ENCODE peak calls at places on chromosomes 4 and X, in nine cellular contexts. U is GM12878, M is transverse colon, V is vagina, A is stomach, Q is HCT116, I is ovary, E is upper lobe of left lung, H is IMR-90. Y is an unnamed sample. For H3K27me3, the result is how much of the 10 kb centered on the place peaks cover.

GRCh38 chr4:2250003-2250763 is 8.3 kb upstream of the HAUS3 start:
- DNase-seq in U (no peak), M (no peak), V (no peak), A (peak), Q (no peak), I (peak), E (no peak), H (no peak), Y (no peak)

GRCh38 chrX:118353081-118353850 is 7.4 kb downstream of the WDR44 start:
- DNase-seq in U (no peak), M (no peak), V (no peak), A (no peak), Q (no peak), I (no peak), E (no peak), H (no peak), Y (no peak)

GRCh38 chr4:101201421-101201820 is 145.9 kb downstream of the PPP3CA start:
- DNase-seq in U (no peak), M (no peak), V (no peak), A (no peak), Q (no peak), I (no peak), E (no peak), H (no peak), Y (no peak)

GRCh38 chrX:37701588-37701987 is 16.0 kb downstream of the XK start:
- DNase-seq in U (no peak), M (no peak), V (no peak), A (no peak), Q (no peak), I (no peak), E (no peak), H (no peak), Y (no peak)

GRCh38 chrX:65697915-65698796 is 30.7 kb downstream of the MSN start:
- DNase-seq in U (peak), M (peak), V (no peak), A (peak), Q (no peak), I (no peak), E (peak), H (no peak), Y (peak)

GRCh38 chr4:168856312-168856711 is 153.7 kb downstream of the CBR4 start:
- DNase-seq in U (no peak), M (no peak), V (no peak), A (no peak), Q (no peak), I (no peak), E (no peak), H (peak), Y (no peak)

GRCh38 chr4:148795156-148795864 is 353.1 kb upstream of the NR3C2 start:
- DNase-seq in U (no peak), M (no peak), V (no peak), A (peak), Q (no peak), I (no peak), E (peak), H (peak), Y (peak)

GRCh38 chr4:16377887-16378286 is 151.6 kb upstream of the TAPT1 start:
- DNase-seq in U (no peak), M (no peak), V (no peak), A (no peak), Q (no peak), I (no peak), E (no peak), H (no peak), Y (no peak)

GRCh38 chr4:55866973-55867574 is 13.6 kb downstream of the EXOC1 start:
- DNase-seq in U (peak), M (no peak), V (no peak), A (no peak), Q (peak), I (no peak), E (peak), H (peak), Y (peak)

GRCh38 chr4:69092190-69092589 is 4.1 kb upstream of the UGT2B7 start:
- DNase-seq in U (no peak), M (no peak), V (no peak), A (no peak), Q (no peak), I (no peak), E (no peak), H (peak), Y (no peak)

GRCh38 chr4:101128473-101128872 is 218.9 kb downstream of the PPP3CA start:
- DNase-seq in U (no peak), M (peak), V (no peak), A (no peak), Q (no peak), I (no peak), E (peak), H (no peak), Y (no peak)

GRCh38 chrX:118520858-118521206 is 25.2 kb downstream of the DOCK11 start:
- DNase-seq in U (no peak), M (no peak), V (no peak), A (no peak), Q (no peak), I (no peak), E (no peak), H (no peak), Y (no peak)

GRCh38 chrX:85611926-85612325 is 232.5 kb upstream of the POF1B start:
- DNase-seq in U (no peak), M (no peak), V (no peak), A (no peak), Q (no peak), I (no peak), E (no peak), H (peak), Y (no peak)

GRCh38 chrX:45758738-45759397 is 558.2 kb upstream of the DIPK2B start:
- DNase-seq in U (peak), M (no peak), V (no peak), A (no peak), Q (no peak), I (no peak), E (no peak), H (peak), Y (no peak)

GRCh38 chr4:89129080-89129640 is 17.8 kb downstream of the TIGD2 start:
- DNase-seq in U (no peak), M (no peak), V (no peak), A (no peak), Q (no peak), I (no peak), E (no peak), H (peak), Y (no peak)

GRCh38 chr4:119744580-119744979 is 116.0 kb upstream of the PDE5A start:
- DNase-seq in U (no peak), M (no peak), V (no peak), A (no peak), Q (no peak), I (no peak), E (no peak), H (no peak), Y (no peak)

GRCh38 chr4:169437299-169438047 is 166.7 kb upstream of the SH3RF1 start:
- DNase-seq in U (peak), M (no peak), V (no peak), A (no peak), Q (no peak), I (no peak), E (no peak), H (no peak), Y (no peak)

GRCh38 chr4:38202223-38202622 is 242.0 kb downstream of the PTTG2 start:
- DNase-seq in U (no peak), M (peak), V (no peak), A (no peak), Q (no peak), I (no peak), E (no peak), H (no peak), Y (no peak)

DNA sequence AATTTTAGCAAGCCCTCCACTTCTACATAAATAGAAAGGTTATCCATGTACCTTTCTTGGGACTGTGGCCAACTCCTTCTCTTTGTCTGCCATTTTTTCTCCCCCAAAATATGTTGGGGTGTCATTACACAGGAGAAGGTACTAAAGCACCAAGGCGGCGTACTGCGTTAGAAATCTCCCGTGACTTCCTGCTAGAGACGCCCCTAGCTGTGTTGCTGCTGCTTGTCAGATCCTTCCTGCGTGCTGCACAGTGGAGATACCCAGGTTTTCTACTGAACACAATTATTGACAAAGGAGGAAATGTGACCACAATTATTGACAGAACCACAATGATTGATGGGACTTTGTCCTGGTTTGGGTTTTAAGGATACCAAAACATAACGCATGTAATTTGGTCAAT is 97.7 kb downstream of the EFHC2 start:
- DNase-seq in U (no peak), M (no peak), V (no peak), A (no peak), Q (no peak), I (no peak), E (no peak), H (no peak), Y (no peak)
- H3K27me3 ChIP-seq in U (under half), M (under half), V (under half), A (under half), Q (under half), I (under half), E (under half), H (under half), Y (under half)

GRCh38 chr4:108139089-108139488 is 29.6 kb downstream of the LEF1 start:
- DNase-seq in U (no peak), M (no peak), V (no peak), A (no peak), Q (no peak), I (no peak), E (no peak), H (no peak), Y (no peak)
- H3K27ac ChIP-seq in U (no peak), M (no peak), V (no peak), A (no peak), Q (no peak), I (no peak), E (no peak), H (no peak), Y (no peak)

GRCh38 chrX:78140206-78140605 is 756 bp upstream of the TAF9B start:
- DNase-seq in U (no peak), M (no peak), V (no peak), A (no peak), Q (no peak), I (no peak), E (no peak), H (no peak), Y (no peak)

GRCh38 chrX:78133561-78133960 is 5.9 kb downstream of the TAF9B start:
- DNase-seq in U (no peak), M (no peak), V (no peak), A (no peak), Q (no peak), I (no peak), E (no peak), H (no peak), Y (no peak)

DNA sequence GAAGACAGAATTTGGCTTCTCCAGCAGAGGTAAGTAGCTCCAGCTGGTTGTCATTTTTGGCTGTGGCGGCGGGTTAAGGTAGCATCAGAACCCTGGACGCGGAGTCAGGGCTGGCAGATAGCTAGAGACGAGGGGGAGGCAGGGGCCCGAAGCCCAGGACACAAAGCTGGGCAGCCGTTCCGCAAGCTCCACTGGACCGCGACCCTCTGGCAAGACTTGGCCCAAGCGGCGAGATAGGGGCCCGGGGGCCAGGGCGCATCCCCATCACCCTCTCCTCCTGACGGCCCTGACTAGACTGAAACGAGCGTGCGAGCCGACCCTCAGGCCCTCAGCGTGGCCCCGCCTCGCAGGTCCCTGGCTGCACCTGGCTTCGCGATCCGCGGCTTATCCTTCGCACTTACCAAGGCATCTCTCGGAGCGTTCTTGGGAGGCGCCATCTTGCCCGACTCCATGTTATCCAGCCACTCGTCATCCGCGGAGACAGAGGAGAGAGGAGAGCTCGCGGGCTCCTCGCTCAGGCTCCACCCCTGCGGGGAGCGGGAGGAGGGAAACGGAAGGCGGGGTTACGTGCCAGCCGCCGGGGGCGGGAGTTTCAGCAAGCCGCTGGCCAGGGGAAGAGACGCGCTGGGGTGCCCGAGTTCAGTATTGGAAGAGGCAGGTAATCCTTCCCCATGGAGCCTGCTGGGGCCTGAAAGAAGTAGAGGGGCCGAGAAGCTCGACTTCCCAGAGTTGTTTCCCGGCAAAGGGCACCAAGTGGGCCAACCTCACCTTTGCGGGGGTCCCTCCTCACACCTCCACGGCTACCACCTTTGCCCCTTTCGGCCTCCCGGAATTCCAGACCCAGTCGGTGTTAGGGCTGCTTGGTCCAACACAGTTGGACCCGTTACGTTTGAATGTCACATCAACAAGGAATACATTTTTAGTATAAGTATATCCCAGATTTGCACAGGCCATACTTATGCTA is at the start of gene TAF9B:
- DNase-seq in U (peak), M (peak), V (peak), A (peak), Q (peak), I (peak), E (peak), H (peak), Y (peak)
- TF ChIP-seq POLR2A in U (peak), M (peak), V (no peak), A (no peak), Q (no peak), I (peak), E (peak), H (no peak), Y (peak)

GRCh38 chrX:107508925-107509324 is 59.5 kb downstream of the FRMPD3 start:
- DNase-seq in U (no peak), M (no peak), V (no peak), A (no peak), Q (no peak), I (no peak), E (no peak), H (no peak), Y (no peak)
- H3K27me3 ChIP-seq in U (under half), M (under half), V (under half), A (under half), Q (under half), I (under half), E (under half), H (half or more), Y (under half)

GRCh38 chr4:94412019-94413017 is 39.4 kb upstream of the PDLIM5 start:
- DNase-seq in U (no peak), M (no peak), V (no peak), A (no peak), Q (peak), I (no peak), E (no peak), H (peak), Y (no peak)

GRCh38 chr4:94413085-94413685 is 38.6 kb upstream of the PDLIM5 start:
- DNase-seq in U (no peak), M (no peak), V (no peak), A (no peak), Q (no peak), I (no peak), E (no peak), H (peak), Y (no peak)

GRCh38 chr4:94409947-94410346 is 41.8 kb upstream of the PDLIM5 start:
- DNase-seq in U (no peak), M (no peak), V (no peak), A (no peak), Q (no peak), I (no peak), E (no peak), H (no peak), Y (no peak)

GRCh38 chr4:94410678-94411206 is 41.0 kb upstream of the PDLIM5 start:
- DNase-seq in U (no peak), M (peak), V (no peak), A (no peak), Q (no peak), I (peak), E (peak), H (no peak), Y (peak)

GRCh38 chr4:94411296-94411695 is 40.4 kb upstream of the PDLIM5 start:
- DNase-seq in U (no peak), M (no peak), V (no peak), A (no peak), Q (no peak), I (no peak), E (no peak), H (no peak), Y (no peak)
- H3K27ac ChIP-seq in U (no peak), M (peak), V (no peak), A (no peak), Q (peak), I (no peak), E (no peak), H (no peak), Y (peak)

DNA sequence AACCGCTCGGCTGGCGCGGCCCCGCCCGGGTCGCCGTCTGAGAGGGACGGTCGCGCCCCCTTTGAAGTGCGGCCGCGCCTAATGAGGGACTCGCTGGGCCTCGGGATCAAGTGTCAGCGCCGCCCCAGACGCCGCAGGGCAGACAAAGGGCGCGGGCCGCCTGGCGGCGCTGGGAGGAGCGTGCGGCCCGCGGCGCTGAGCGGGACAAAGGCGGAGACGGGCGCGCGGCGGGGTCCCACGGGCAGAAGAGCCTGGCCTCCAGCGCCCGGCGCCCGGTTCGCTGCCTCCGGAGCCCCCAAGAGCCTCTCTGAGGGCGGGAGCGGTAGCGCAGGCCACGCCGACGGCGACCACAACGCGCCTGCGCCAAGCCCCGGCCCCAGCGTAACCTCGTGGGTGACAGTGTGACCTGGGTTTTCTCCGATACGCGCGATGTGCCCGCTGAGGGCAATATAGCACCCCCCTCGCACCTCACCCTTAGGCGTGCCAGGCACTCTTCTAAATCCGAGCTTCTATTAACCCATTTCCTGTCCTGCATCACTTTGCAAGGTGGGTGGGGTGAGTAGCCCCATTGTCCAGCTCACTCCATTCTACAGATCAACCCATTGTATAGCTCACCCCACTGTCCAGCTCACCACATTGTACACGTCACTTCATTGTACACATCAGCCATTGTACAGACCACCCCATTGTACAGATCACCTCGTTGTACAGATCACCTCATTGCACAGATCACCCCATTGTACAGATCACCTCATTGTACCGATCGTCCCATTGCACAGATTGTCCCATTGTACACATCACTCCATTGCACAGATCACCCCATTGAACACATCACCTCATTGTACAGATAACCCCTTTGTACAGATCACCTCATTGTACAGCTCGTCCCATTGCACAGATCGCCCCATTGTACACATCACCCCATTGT is 33.7 kb upstream of the STX18 start:
- DNase-seq in U (peak), M (peak), V (no peak), A (peak), Q (peak), I (peak), E (peak), H (peak), Y (peak)
- TF ChIP-seq POLR2A in U (peak), M (no peak), V (no peak), A (no peak), Q (no peak), I (no peak), E (no peak), H (peak), Y (no peak)

GRCh38 chr4:41820473-41820872 is 71.9 kb upstream of the PHOX2B start:
- DNase-seq in U (no peak), M (no peak), V (no peak), A (no peak), Q (no peak), I (no peak), E (no peak), H (no peak), Y (no peak)

GRCh38 chr4:41814565-41814964 is 66.0 kb upstream of the PHOX2B start:
- DNase-seq in U (no peak), M (no peak), V (no peak), A (no peak), Q (no peak), I (peak), E (no peak), H (peak), Y (peak)

GRCh38 chr4:41815478-41815877 is 67.0 kb upstream of the PHOX2B start:
- DNase-seq in U (no peak), M (no peak), V (no peak), A (no peak), Q (no peak), I (no peak), E (no peak), H (no peak), Y (no peak)

GRCh38 chr4:41822326-41822725 is 73.8 kb upstream of the PHOX2B start:
- DNase-seq in U (no peak), M (no peak), V (no peak), A (no peak), Q (no peak), I (no peak), E (no peak), H (no peak), Y (no peak)

GRCh38 chr4:41819621-41820020 is 71.1 kb upstream of the PHOX2B start:
- DNase-seq in U (no peak), M (no peak), V (no peak), A (no peak), Q (no peak), I (no peak), E (no peak), H (no peak), Y (no peak)
- H3K27me3 ChIP-seq in U (under half), M (under half), V (under half), A (half or more), Q (half or more), I (under half), E (under half), H (under half), Y (under half)

GRCh38 chr4:83012631-83013419 is 2.2 kb upstream of the LIN54 start:
- DNase-seq in U (peak), M (peak), V (peak), A (peak), Q (peak), I (peak), E (peak), H (peak), Y (peak)
- H3K27ac ChIP-seq in U (peak), M (peak), V (peak), A (peak), Q (peak), I (peak), E (peak), H (peak), Y (peak)

GRCh38 chr4:77156533-77156911 is 485 bp upstream of the CCNG2 start:
- DNase-seq in U (peak), M (peak), V (peak), A (peak), Q (peak), I (peak), E (peak), H (peak), Y (peak)
- TF ChIP-seq POLR2A in U (peak), M (peak), V (no peak), A (peak), Q (peak), I (no peak), E (no peak), H (no peak), Y (peak)

Y was measured in thyroid gland.